ENCODE peak calls at places on chromosomes 13 and 19, in nine cellular contexts. One of them, this sample, is unnamed.

GRCh38 chr13:62453761-62454160 is 1038.1 kb upstream of the PCDH20 start:
- DNase-seq in fibroblast of pulmonary artery: no peak
- DNase-seq in fibroblast of the aortic adventitia: no peak
- DNase-seq in ascending aorta: no peak
- DNase-seq in psoas muscle: no peak
- DNase-seq in cardiac fibroblast: no peak
- DNase-seq in foreskin fibroblast: no peak
- DNase-seq in body of pancreas: no peak
- DNase-seq in fibroblast of lung: no peak
- DNase-seq in this sample: no peak

GRCh38 chr19:21117041-21117907 is 24.6 kb upstream of the ZNF431 start:
- DNase-seq in fibroblast of pulmonary artery: no peak
- DNase-seq in fibroblast of the aortic adventitia: no peak
- DNase-seq in ascending aorta: no peak
- DNase-seq in psoas muscle: no peak
- DNase-seq in cardiac fibroblast: peak
- DNase-seq in foreskin fibroblast: no peak
- DNase-seq in body of pancreas: no peak
- DNase-seq in fibroblast of lung: peak
- DNase-seq in this sample: peak

GRCh38 chr19:15454371-15454800 is 4.6 kb upstream of the WIZ start:
- DNase-seq in fibroblast of pulmonary artery: no peak
- DNase-seq in fibroblast of the aortic adventitia: no peak
- DNase-seq in ascending aorta: no peak
- DNase-seq in psoas muscle: no peak
- DNase-seq in cardiac fibroblast: no peak
- DNase-seq in foreskin fibroblast: no peak
- DNase-seq in body of pancreas: peak
- DNase-seq in fibroblast of lung: no peak
- DNase-seq in this sample: no peak

GRCh38 chr13:47672982-47673670 is 327.9 kb downstream of the SUCLA2 start:
- DNase-seq in fibroblast of pulmonary artery: peak
- DNase-seq in fibroblast of the aortic adventitia: peak
- DNase-seq in ascending aorta: no peak
- DNase-seq in psoas muscle: no peak
- DNase-seq in cardiac fibroblast: peak
- DNase-seq in foreskin fibroblast: peak
- DNase-seq in body of pancreas: no peak
- DNase-seq in fibroblast of lung: peak
- DNase-seq in this sample: peak

GRCh38 chr13:75153834-75154233 is 328.1 kb downstream of the TBC1D4 start:
- DNase-seq in fibroblast of pulmonary artery: peak
- DNase-seq in fibroblast of the aortic adventitia: peak
- DNase-seq in ascending aorta: no peak
- DNase-seq in psoas muscle: no peak
- DNase-seq in cardiac fibroblast: peak
- DNase-seq in foreskin fibroblast: peak
- DNase-seq in body of pancreas: no peak
- DNase-seq in fibroblast of lung: peak
- DNase-seq in this sample: peak

GRCh38 chr19:55341191-55342043 is 1.7 kb downstream of the KMT5C start:
- DNase-seq in fibroblast of pulmonary artery: peak
- DNase-seq in fibroblast of the aortic adventitia: peak
- DNase-seq in ascending aorta: peak
- DNase-seq in psoas muscle: peak
- DNase-seq in cardiac fibroblast: peak
- DNase-seq in foreskin fibroblast: peak
- DNase-seq in body of pancreas: peak
- DNase-seq in fibroblast of lung: peak
- DNase-seq in this sample: peak

GRCh38 chr19:17765069-17765618 is 13.9 kb downstream of the FCHO1 start:
- DNase-seq in fibroblast of pulmonary artery: no peak
- DNase-seq in fibroblast of the aortic adventitia: no peak
- DNase-seq in ascending aorta: peak
- DNase-seq in psoas muscle: peak
- DNase-seq in cardiac fibroblast: no peak
- DNase-seq in foreskin fibroblast: no peak
- DNase-seq in body of pancreas: no peak
- DNase-seq in fibroblast of lung: no peak
- DNase-seq in this sample: no peak

GRCh38 chr13:93786846-93787245 is 560.2 kb downstream of the GPC6 start:
- DNase-seq in fibroblast of pulmonary artery: peak
- DNase-seq in fibroblast of the aortic adventitia: no peak
- DNase-seq in ascending aorta: no peak
- DNase-seq in psoas muscle: no peak
- DNase-seq in cardiac fibroblast: no peak
- DNase-seq in foreskin fibroblast: peak
- DNase-seq in body of pancreas: no peak
- DNase-seq in fibroblast of lung: no peak
- DNase-seq in this sample: no peak

GRCh38 chr13:112068531-112069062 is 1.6 kb downstream of the SOX1 start:
- DNase-seq in fibroblast of pulmonary artery: no peak
- DNase-seq in fibroblast of the aortic adventitia: no peak
- DNase-seq in ascending aorta: no peak
- DNase-seq in psoas muscle: no peak
- DNase-seq in cardiac fibroblast: no peak
- DNase-seq in foreskin fibroblast: no peak
- DNase-seq in body of pancreas: no peak
- DNase-seq in fibroblast of lung: no peak
- DNase-seq in this sample: no peak

GRCh38 chr13:22839554-22840286 is 341.1 kb upstream of the SGCG start:
- DNase-seq in fibroblast of pulmonary artery: no peak
- DNase-seq in fibroblast of the aortic adventitia: no peak
- DNase-seq in ascending aorta: no peak
- DNase-seq in psoas muscle: no peak
- DNase-seq in cardiac fibroblast: no peak
- DNase-seq in foreskin fibroblast: no peak
- DNase-seq in body of pancreas: no peak
- DNase-seq in fibroblast of lung: no peak
- DNase-seq in this sample: no peak

GRCh38 chr19:1122972-1123363 is 19.2 kb downstream of the GPX4 start:
- DNase-seq in fibroblast of pulmonary artery: peak
- DNase-seq in fibroblast of the aortic adventitia: peak
- DNase-seq in ascending aorta: no peak
- DNase-seq in psoas muscle: peak
- DNase-seq in cardiac fibroblast: peak
- DNase-seq in foreskin fibroblast: peak
- DNase-seq in body of pancreas: peak
- DNase-seq in fibroblast of lung: peak
- DNase-seq in this sample: peak

GRCh38 chr19:6971366-6971765 is 49.9 kb downstream of the MBD3L2B start:
- DNase-seq in fibroblast of pulmonary artery: no peak
- DNase-seq in fibroblast of the aortic adventitia: no peak
- DNase-seq in ascending aorta: no peak
- DNase-seq in psoas muscle: no peak
- DNase-seq in cardiac fibroblast: peak
- DNase-seq in foreskin fibroblast: no peak
- DNase-seq in body of pancreas: no peak
- DNase-seq in fibroblast of lung: peak
- DNase-seq in this sample: no peak

GRCh38 chr19:29636553-29637325 is 28.5 kb upstream of the PLEKHF1 start:
- DNase-seq in fibroblast of pulmonary artery: no peak
- DNase-seq in fibroblast of the aortic adventitia: no peak
- DNase-seq in ascending aorta: no peak
- DNase-seq in psoas muscle: no peak
- DNase-seq in cardiac fibroblast: no peak
- DNase-seq in foreskin fibroblast: peak
- DNase-seq in body of pancreas: no peak
- DNase-seq in fibroblast of lung: no peak
- DNase-seq in this sample: peak

GRCh38 chr19:38557205-38557799 is 60.5 kb downstream of the MAP4K1 start:
- DNase-seq in fibroblast of pulmonary artery: no peak
- DNase-seq in fibroblast of the aortic adventitia: no peak
- DNase-seq in ascending aorta: no peak
- DNase-seq in psoas muscle: no peak
- DNase-seq in cardiac fibroblast: no peak
- DNase-seq in foreskin fibroblast: no peak
- DNase-seq in body of pancreas: no peak
- DNase-seq in fibroblast of lung: no peak
- DNase-seq in this sample: no peak

GRCh38 chr19:30319876-30320275 is 52.3 kb upstream of the ZNF536 start:
- DNase-seq in fibroblast of pulmonary artery: no peak
- DNase-seq in fibroblast of the aortic adventitia: no peak
- DNase-seq in ascending aorta: no peak
- DNase-seq in psoas muscle: no peak
- DNase-seq in cardiac fibroblast: no peak
- DNase-seq in foreskin fibroblast: no peak
- DNase-seq in body of pancreas: no peak
- DNase-seq in fibroblast of lung: no peak
- DNase-seq in this sample: peak

GRCh38 chr19:29804493-29804892 is 7.3 kb upstream of the CCNE1 start:
- DNase-seq in fibroblast of pulmonary artery: no peak
- DNase-seq in fibroblast of the aortic adventitia: no peak
- DNase-seq in ascending aorta: no peak
- DNase-seq in psoas muscle: no peak
- DNase-seq in cardiac fibroblast: no peak
- DNase-seq in foreskin fibroblast: no peak
- DNase-seq in body of pancreas: no peak
- DNase-seq in fibroblast of lung: no peak
- DNase-seq in this sample: no peak

GRCh38 chr19:5092444-5092843 is 123.5 kb downstream of the KDM4B start:
- DNase-seq in fibroblast of pulmonary artery: no peak
- DNase-seq in fibroblast of the aortic adventitia: no peak
- DNase-seq in ascending aorta: no peak
- DNase-seq in psoas muscle: no peak
- DNase-seq in cardiac fibroblast: no peak
- DNase-seq in foreskin fibroblast: no peak
- DNase-seq in body of pancreas: no peak
- DNase-seq in fibroblast of lung: no peak
- DNase-seq in this sample: no peak

GRCh38 chr19:34662919-34663318 is 14.0 kb downstream of the SCGB2B2 start:
- DNase-seq in fibroblast of pulmonary artery: peak
- DNase-seq in fibroblast of the aortic adventitia: no peak
- DNase-seq in ascending aorta: no peak
- DNase-seq in psoas muscle: no peak
- DNase-seq in cardiac fibroblast: peak
- DNase-seq in foreskin fibroblast: peak
- DNase-seq in body of pancreas: peak
- DNase-seq in fibroblast of lung: no peak
- DNase-seq in this sample: peak

GRCh38 chr13:110616103-110617101 is 1.1 kb downstream of the NAXD start:
- DNase-seq in fibroblast of pulmonary artery: peak
- DNase-seq in fibroblast of the aortic adventitia: peak
- DNase-seq in ascending aorta: peak
- DNase-seq in psoas muscle: peak
- DNase-seq in cardiac fibroblast: peak
- DNase-seq in foreskin fibroblast: peak
- DNase-seq in body of pancreas: peak
- DNase-seq in fibroblast of lung: peak
- DNase-seq in this sample: peak

GRCh38 chr19:58338825-58339558 is 12.2 kb downstream of the ZSCAN22 start:
- DNase-seq in fibroblast of pulmonary artery: no peak
- DNase-seq in fibroblast of the aortic adventitia: no peak
- DNase-seq in ascending aorta: no peak
- DNase-seq in psoas muscle: no peak
- DNase-seq in cardiac fibroblast: peak
- DNase-seq in foreskin fibroblast: no peak
- DNase-seq in body of pancreas: no peak
- DNase-seq in fibroblast of lung: peak
- DNase-seq in this sample: no peak

GRCh38 chr19:13665125-13665903 is 99.0 kb upstream of the MRI1 start:
- DNase-seq in fibroblast of pulmonary artery: no peak
- DNase-seq in fibroblast of the aortic adventitia: no peak
- DNase-seq in ascending aorta: no peak
- DNase-seq in psoas muscle: no peak
- DNase-seq in cardiac fibroblast: no peak
- DNase-seq in foreskin fibroblast: no peak
- DNase-seq in body of pancreas: no peak
- DNase-seq in fibroblast of lung: no peak
- DNase-seq in this sample: no peak

GRCh38 chr19:15101479-15102082 is 5.6 kb upstream of the SYDE1 start:
- DNase-seq in fibroblast of pulmonary artery: peak
- DNase-seq in fibroblast of the aortic adventitia: peak
- DNase-seq in ascending aorta: no peak
- DNase-seq in psoas muscle: no peak
- DNase-seq in cardiac fibroblast: peak
- DNase-seq in foreskin fibroblast: peak
- DNase-seq in body of pancreas: peak
- DNase-seq in fibroblast of lung: peak
- DNase-seq in this sample: peak

GRCh38 chr19:40598121-40598917 is 2.9 kb upstream of the LTBP4 start:
- DNase-seq in fibroblast of pulmonary artery: peak
- DNase-seq in fibroblast of the aortic adventitia: peak
- DNase-seq in ascending aorta: peak
- DNase-seq in psoas muscle: peak
- DNase-seq in cardiac fibroblast: peak
- DNase-seq in foreskin fibroblast: peak
- DNase-seq in body of pancreas: peak
- DNase-seq in fibroblast of lung: peak
- DNase-seq in this sample: peak

GRCh38 chr13:33205804-33206221 is 79.7 kb downstream of the STARD13 start:
- DNase-seq in fibroblast of pulmonary artery: peak
- DNase-seq in fibroblast of the aortic adventitia: no peak
- DNase-seq in ascending aorta: peak
- DNase-seq in psoas muscle: no peak
- DNase-seq in cardiac fibroblast: peak
- DNase-seq in foreskin fibroblast: no peak
- DNase-seq in body of pancreas: peak
- DNase-seq in fibroblast of lung: peak
- DNase-seq in this sample: peak
- H3K4me3 ChIP-seq in fibroblast of pulmonary artery: no peak
- H3K4me3 ChIP-seq in fibroblast of the aortic adventitia: no peak
- H3K4me3 ChIP-seq in ascending aorta: peak
- H3K4me3 ChIP-seq in psoas muscle: peak
- H3K4me3 ChIP-seq in cardiac fibroblast: peak
- H3K4me3 ChIP-seq in foreskin fibroblast: no peak
- H3K4me3 ChIP-seq in body of pancreas: no peak
- H3K4me3 ChIP-seq in fibroblast of lung: peak
- H3K4me3 ChIP-seq in this sample: no peak

GRCh38 chr19:33402421-33403220 is 29.1 kb downstream of the CEBPG start:
- DNase-seq in fibroblast of pulmonary artery: no peak
- DNase-seq in fibroblast of the aortic adventitia: no peak
- DNase-seq in ascending aorta: no peak
- DNase-seq in psoas muscle: no peak
- DNase-seq in cardiac fibroblast: no peak
- DNase-seq in foreskin fibroblast: no peak
- DNase-seq in body of pancreas: peak
- DNase-seq in fibroblast of lung: no peak
- DNase-seq in this sample: no peak
- TF ChIP-seq CTCF in fibroblast of pulmonary artery: peak
- TF ChIP-seq CTCF in fibroblast of the aortic adventitia: no peak
- TF ChIP-seq CTCF in ascending aorta: no peak
- TF ChIP-seq CTCF in psoas muscle: peak
- TF ChIP-seq CTCF in cardiac fibroblast: no peak
- TF ChIP-seq CTCF in foreskin fibroblast: peak
- TF ChIP-seq CTCF in body of pancreas: no peak
- TF ChIP-seq CTCF in fibroblast of lung: no peak
- TF ChIP-seq CTCF in this sample: no peak

GRCh38 chr19:42132030-42132628 is at the start of gene POU2F2:
- DNase-seq in fibroblast of pulmonary artery: no peak
- DNase-seq in fibroblast of the aortic adventitia: no peak
- DNase-seq in ascending aorta: no peak
- DNase-seq in psoas muscle: peak
- DNase-seq in cardiac fibroblast: no peak
- DNase-seq in foreskin fibroblast: peak
- DNase-seq in body of pancreas: no peak
- DNase-seq in fibroblast of lung: no peak
- DNase-seq in this sample: no peak
- H3K4me3 ChIP-seq in fibroblast of pulmonary artery: peak
- H3K4me3 ChIP-seq in fibroblast of the aortic adventitia: peak
- H3K4me3 ChIP-seq in ascending aorta: peak
- H3K4me3 ChIP-seq in psoas muscle: peak
- H3K4me3 ChIP-seq in cardiac fibroblast: peak
- H3K4me3 ChIP-seq in foreskin fibroblast: peak
- H3K4me3 ChIP-seq in body of pancreas: no peak
- H3K4me3 ChIP-seq in fibroblast of lung: peak
- H3K4me3 ChIP-seq in this sample: peak

GRCh38 chr13:66492479-66492878 is 737.7 kb downstream of the PCDH9 start:
- DNase-seq in fibroblast of pulmonary artery: no peak
- DNase-seq in fibroblast of the aortic adventitia: no peak
- DNase-seq in ascending aorta: no peak
- DNase-seq in psoas muscle: no peak
- DNase-seq in cardiac fibroblast: no peak
- DNase-seq in foreskin fibroblast: no peak
- DNase-seq in body of pancreas: no peak
- DNase-seq in fibroblast of lung: peak
- DNase-seq in this sample: no peak
- TF ChIP-seq CTCF in fibroblast of pulmonary artery: no peak
- TF ChIP-seq CTCF in fibroblast of the aortic adventitia: no peak
- TF ChIP-seq CTCF in ascending aorta: no peak
- TF ChIP-seq CTCF in psoas muscle: peak
- TF ChIP-seq CTCF in cardiac fibroblast: peak
- TF ChIP-seq CTCF in foreskin fibroblast: no peak
- TF ChIP-seq CTCF in body of pancreas: no peak
- TF ChIP-seq CTCF in fibroblast of lung: no peak
- TF ChIP-seq CTCF in this sample: no peak

This sample was measured in AG10803.